ENCODE peak calls at places on chromosomes 11 and 22, in four cellular contexts. G, H, P and Z are unnamed samples.

GRCh38 chr11:16170448-16170847 is 185.9 kb downstream of the SOX6 start:
- DNase-seq in P (no peak), G (no peak), H (no peak), Z (no peak)

GRCh38 chr11:10454902-10455631 is at the start of gene AMPD3:
- DNase-seq in P (peak), G (peak), H (peak), Z (no peak)

GRCh38 chr11:72737341-72737740 is 14.9 kb downstream of the ARAP1 start:
- DNase-seq in H (no peak), G (no peak), P (no peak), Z (no peak)

GRCh38 chr11:112963368-112963955 is 2.2 kb downstream of the NCAM1 start:
- DNase-seq in P (no peak), G (no peak), H (no peak), Z (no peak)

GRCh38 chr11:77637345-77638165 is at the start of gene CLNS1A:
- DNase-seq in G (peak), H (peak), P (peak), Z (peak)

GRCh38 chr11:132033051-132033450 is 662.6 kb downstream of the NTM start:
- DNase-seq in G (no peak), H (no peak), P (no peak), Z (no peak)

GRCh38 chr22:47023871-47024270 is 261.4 kb downstream of the TBC1D22A start:
- DNase-seq in P (no peak), H (no peak), G (no peak), Z (no peak)

GRCh38 chr22:28710112-28710888 is 30.7 kb upstream of the TTC28 start:
- DNase-seq in P (no peak), G (no peak), H (no peak), Z (no peak)

GRCh38 chr11:73246303-73246702 is 25.8 kb upstream of the P2RY6 start:
- DNase-seq in G (no peak), H (no peak), P (no peak), Z (no peak)

GRCh38 chr11:123560001-123560400 is 94.4 kb downstream of the SCN3B start:
- DNase-seq in P (no peak), G (no peak), H (peak), Z (no peak)

GRCh38 chr11:33701302-33701701 is 676 bp upstream of the C11orf91 start:
- DNase-seq in G (no peak), P (no peak), H (no peak), Z (no peak)

GRCh38 chr22:48093981-48094380 is 1331.5 kb downstream of the TBC1D22A start:
- DNase-seq in H (no peak), P (no peak), G (no peak), Z (no peak)

DNA sequence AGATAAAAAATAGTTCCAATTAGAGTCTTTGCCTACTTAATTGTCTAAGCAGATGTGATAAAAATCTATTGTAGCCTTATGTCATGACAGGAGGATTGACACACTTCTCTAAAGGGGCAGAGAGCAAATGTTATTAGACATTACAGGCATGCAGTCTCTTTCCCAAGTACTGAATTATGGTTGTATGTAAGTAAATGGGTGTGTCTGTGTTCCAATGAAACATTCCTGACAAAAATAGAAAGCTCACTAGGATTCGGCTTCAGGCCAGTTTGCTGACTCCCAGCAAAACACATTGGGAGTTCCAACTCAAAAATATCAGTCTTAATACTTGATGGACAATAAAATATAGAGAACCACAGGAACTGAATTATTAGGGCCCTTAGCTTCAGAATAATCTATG is 1480.4 kb downstream of the FAM181B start:
- DNase-seq in G (no peak), H (no peak), P (no peak), Z (no peak)
- TF ChIP-seq SPI1 in G (no peak), H (no peak), P (no peak), Z (no peak)

GRCh38 chr11:1472180-1473005 is 14.2 kb downstream of the MOB2 start:
- DNase-seq in P (no peak), H (no peak), G (no peak), Z (no peak)

GRCh38 chr11:1469287-1469910 is 17.2 kb downstream of the MOB2 start:
- DNase-seq in G (no peak), H (no peak), P (no peak), Z (no peak)

GRCh38 chr11:1469911-1470680 is 16.5 kb downstream of the MOB2 start:
- DNase-seq in H (no peak), P (no peak), G (no peak), Z (no peak)

GRCh38 chr11:1471736-1472135 is 14.8 kb downstream of the MOB2 start:
- DNase-seq in P (no peak), H (no peak), G (no peak), Z (no peak)

DNA sequence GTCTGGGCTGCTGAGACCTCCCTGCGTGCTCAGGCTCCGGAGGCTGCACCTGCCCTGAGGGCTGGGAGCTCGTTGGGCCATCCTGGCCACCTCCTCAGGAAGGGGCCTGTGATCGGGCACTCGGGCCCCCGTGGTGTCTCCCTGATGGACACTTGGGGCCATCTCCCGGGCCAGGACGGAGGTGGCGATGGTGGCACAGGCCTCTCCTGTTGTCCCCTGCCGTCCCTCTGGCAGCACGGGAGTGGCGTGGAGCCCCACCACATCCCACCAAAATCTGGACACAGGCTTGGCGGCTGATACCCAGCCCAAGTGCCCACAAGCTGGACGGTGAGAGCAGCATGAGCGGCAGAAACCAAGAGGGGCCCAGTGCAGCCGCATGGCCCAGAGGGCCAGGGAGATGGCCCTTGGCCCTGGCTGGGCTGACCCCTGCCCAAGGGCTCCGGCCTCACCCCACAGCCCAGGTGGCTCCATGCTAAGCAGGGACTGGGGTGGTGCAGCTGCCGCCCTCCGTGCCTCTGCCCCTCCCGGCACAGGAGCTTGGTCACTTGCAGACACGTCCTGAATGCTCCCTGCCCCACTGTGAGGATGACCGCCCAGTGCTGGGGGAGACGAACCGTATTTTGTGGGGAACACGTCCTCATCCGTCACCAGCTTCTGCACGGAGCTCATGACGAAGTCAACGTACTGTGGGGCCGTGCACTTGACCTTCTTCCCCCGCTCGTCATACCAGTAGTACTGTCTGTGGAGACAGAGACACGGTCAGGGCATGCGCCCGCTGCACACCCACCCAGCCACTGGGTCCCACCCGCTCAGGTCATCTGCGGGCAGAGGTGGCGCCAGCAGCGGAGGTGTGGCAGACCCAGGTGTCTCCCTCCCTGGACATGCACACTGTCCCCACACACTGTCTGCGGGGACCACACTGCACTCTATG is 15.6 kb downstream of the MOB2 start:
- DNase-seq in G (no peak), P (no peak), H (no peak), Z (no peak)
- TF ChIP-seq SPI1 in G (no peak), P (no peak), H (no peak), Z (no peak)

GRCh38 chr22:19824197-19825015 is 30.3 kb downstream of the GNB1L start:
- DNase-seq in H (peak), G (no peak), P (no peak), Z (peak)
- TF ChIP-seq SPI1 in H (no peak), G (no peak), P (no peak), Z (no peak)

GRCh38 chr11:127470485-127470884 is 469.9 kb upstream of the KIRREL3 start:
- DNase-seq in G (no peak), H (peak), P (no peak), Z (no peak)
- TF ChIP-seq SPI1 in G (no peak), H (no peak), P (no peak), Z (no peak)

GRCh38 chr11:119709638-119710346 is 19.2 kb downstream of the NECTIN1 start:
- DNase-seq in G (no peak), H (peak), P (no peak), Z (no peak)
- TF ChIP-seq SPI1 in G (no peak), H (peak), P (no peak), Z (no peak)

GRCh38 chr22:17974703-17975372 is 49.5 kb downstream of the MICAL3 start:
- DNase-seq in H (peak), G (peak), P (no peak), Z (no peak)

GRCh38 chr22:17972385-17973181 is 51.8 kb downstream of the MICAL3 start:
- DNase-seq in H (no peak), P (no peak), G (no peak), Z (no peak)

GRCh38 chr22:17974087-17974486 is 50.3 kb downstream of the MICAL3 start:
- DNase-seq in P (no peak), H (no peak), G (no peak), Z (no peak)

GRCh38 chr22:17971711-17972110 is 52.6 kb downstream of the MICAL3 start:
- DNase-seq in P (no peak), G (no peak), H (no peak), Z (no peak)

GRCh38 chr22:17973217-17973616 is 51.1 kb downstream of the MICAL3 start:
- DNase-seq in P (no peak), G (no peak), H (no peak), Z (no peak)
- TF ChIP-seq SPI1 in P (no peak), G (no peak), H (no peak), Z (no peak)